ENCODE peak calls at places on chromosomes 2 and 18, in eight cellular contexts. One of them, this sample, is unnamed.

GRCh38 chr2:113012436-113013335 is 7.4 kb downstream of the IL36A start:
- DNase-seq in HTR-8/SVneo: no peak
- DNase-seq in brain microvascular endothelial cell: peak
- DNase-seq in activated T-helper 1 cell treated with Interleukin-2 at 50 U/mL for 16 hours: no peak
- DNase-seq in bronchial epithelial cell: peak
- DNase-seq in AG04450: no peak
- DNase-seq in HAP-1: no peak
- DNase-seq in left cardiac atrium: no peak
- DNase-seq in this sample: peak

GRCh38 chr2:95278637-95279225 is 4.5 kb downstream of the PROM2 start:
- DNase-seq in bronchial epithelial cell: no peak
- DNase-seq in left cardiac atrium: no peak
- DNase-seq in HTR-8/SVneo: no peak
- DNase-seq in brain microvascular endothelial cell: no peak
- DNase-seq in activated T-helper 1 cell treated with Interleukin-2 at 50 U/mL for 16 hours: no peak
- DNase-seq in HAP-1: no peak
- DNase-seq in AG04450: no peak
- DNase-seq in this sample: no peak

GRCh38 chr18:79936641-79937040 is 14.8 kb downstream of the SLC66A2 start:
- DNase-seq in AG04450: no peak
- DNase-seq in bronchial epithelial cell: no peak
- DNase-seq in left cardiac atrium: no peak
- DNase-seq in HTR-8/SVneo: no peak
- DNase-seq in brain microvascular endothelial cell: no peak
- DNase-seq in activated T-helper 1 cell treated with Interleukin-2 at 50 U/mL for 16 hours: no peak
- DNase-seq in HAP-1: no peak
- DNase-seq in this sample: no peak

GRCh38 chr18:54742654-54743053 is 85.6 kb upstream of the RAB27B start:
- DNase-seq in AG04450: peak
- DNase-seq in HAP-1: peak
- DNase-seq in activated T-helper 1 cell treated with Interleukin-2 at 50 U/mL for 16 hours: no peak
- DNase-seq in bronchial epithelial cell: peak
- DNase-seq in HTR-8/SVneo: no peak
- DNase-seq in brain microvascular endothelial cell: peak
- DNase-seq in left cardiac atrium: peak
- DNase-seq in this sample: peak

GRCh38 chr2:102082591-102083586 is 59.7 kb upstream of the IL1R1 start:
- DNase-seq in brain microvascular endothelial cell: peak
- DNase-seq in activated T-helper 1 cell treated with Interleukin-2 at 50 U/mL for 16 hours: no peak
- DNase-seq in left cardiac atrium: peak
- DNase-seq in bronchial epithelial cell: peak
- DNase-seq in HAP-1: no peak
- DNase-seq in HTR-8/SVneo: no peak
- DNase-seq in AG04450: no peak
- DNase-seq in this sample: no peak

GRCh38 chr2:72041638-72042111 is 106.0 kb downstream of the CYP26B1 start:
- DNase-seq in brain microvascular endothelial cell: no peak
- DNase-seq in left cardiac atrium: no peak
- DNase-seq in AG04450: no peak
- DNase-seq in HAP-1: no peak
- DNase-seq in bronchial epithelial cell: peak
- DNase-seq in activated T-helper 1 cell treated with Interleukin-2 at 50 U/mL for 16 hours: no peak
- DNase-seq in HTR-8/SVneo: no peak
- DNase-seq in this sample: no peak

GRCh38 chr2:218180728-218181127 is 14.0 kb upstream of the CXCR1 start:
- DNase-seq in HAP-1: no peak
- DNase-seq in HTR-8/SVneo: no peak
- DNase-seq in left cardiac atrium: no peak
- DNase-seq in bronchial epithelial cell: no peak
- DNase-seq in activated T-helper 1 cell treated with Interleukin-2 at 50 U/mL for 16 hours: no peak
- DNase-seq in brain microvascular endothelial cell: no peak
- DNase-seq in AG04450: no peak
- DNase-seq in this sample: no peak

GRCh38 chr2:20674974-20675679 is 8.2 kb downstream of the GDF7 start:
- DNase-seq in HAP-1: no peak
- DNase-seq in brain microvascular endothelial cell: peak
- DNase-seq in bronchial epithelial cell: peak
- DNase-seq in left cardiac atrium: peak
- DNase-seq in activated T-helper 1 cell treated with Interleukin-2 at 50 U/mL for 16 hours: no peak
- DNase-seq in AG04450: peak
- DNase-seq in HTR-8/SVneo: peak
- DNase-seq in this sample: peak

GRCh38 chr2:36468463-36469266 is 113.1 kb downstream of the CRIM1 start:
- DNase-seq in activated T-helper 1 cell treated with Interleukin-2 at 50 U/mL for 16 hours: no peak
- DNase-seq in HTR-8/SVneo: no peak
- DNase-seq in left cardiac atrium: no peak
- DNase-seq in AG04450: no peak
- DNase-seq in bronchial epithelial cell: peak
- DNase-seq in brain microvascular endothelial cell: peak
- DNase-seq in HAP-1: no peak
- DNase-seq in this sample: no peak

GRCh38 chr2:66683068-66683467 is 248.1 kb downstream of the MEIS1 start:
- DNase-seq in HAP-1: no peak
- DNase-seq in activated T-helper 1 cell treated with Interleukin-2 at 50 U/mL for 16 hours: no peak
- DNase-seq in brain microvascular endothelial cell: no peak
- DNase-seq in HTR-8/SVneo: no peak
- DNase-seq in left cardiac atrium: no peak
- DNase-seq in AG04450: no peak
- DNase-seq in bronchial epithelial cell: no peak
- DNase-seq in this sample: no peak

GRCh38 chr2:108630567-108631405 is 88.5 kb upstream of the RANBP2 start:
- DNase-seq in bronchial epithelial cell: peak
- DNase-seq in AG04450: no peak
- DNase-seq in brain microvascular endothelial cell: no peak
- DNase-seq in HAP-1: no peak
- DNase-seq in activated T-helper 1 cell treated with Interleukin-2 at 50 U/mL for 16 hours: no peak
- DNase-seq in HTR-8/SVneo: no peak
- DNase-seq in left cardiac atrium: no peak
- DNase-seq in this sample: no peak

GRCh38 chr2:100857915-100858314 is 38.0 kb downstream of the NPAS2 start:
- DNase-seq in brain microvascular endothelial cell: peak
- DNase-seq in activated T-helper 1 cell treated with Interleukin-2 at 50 U/mL for 16 hours: no peak
- DNase-seq in bronchial epithelial cell: peak
- DNase-seq in HAP-1: no peak
- DNase-seq in AG04450: peak
- DNase-seq in HTR-8/SVneo: no peak
- DNase-seq in left cardiac atrium: no peak
- DNase-seq in this sample: peak

GRCh38 chr2:905091-905832 is 45.4 kb upstream of the SNTG2 start:
- DNase-seq in left cardiac atrium: no peak
- DNase-seq in HTR-8/SVneo: no peak
- DNase-seq in HAP-1: no peak
- DNase-seq in bronchial epithelial cell: no peak
- DNase-seq in brain microvascular endothelial cell: no peak
- DNase-seq in AG04450: no peak
- DNase-seq in activated T-helper 1 cell treated with Interleukin-2 at 50 U/mL for 16 hours: no peak
- DNase-seq in this sample: no peak

GRCh38 chr2:196983934-196984333 is 57.4 kb upstream of the PGAP1 start:
- DNase-seq in HTR-8/SVneo: no peak
- DNase-seq in left cardiac atrium: no peak
- DNase-seq in brain microvascular endothelial cell: no peak
- DNase-seq in AG04450: no peak
- DNase-seq in HAP-1: no peak
- DNase-seq in activated T-helper 1 cell treated with Interleukin-2 at 50 U/mL for 16 hours: no peak
- DNase-seq in bronchial epithelial cell: peak
- DNase-seq in this sample: no peak

GRCh38 chr2:150919899-150920298 is 341.8 kb downstream of the RBM43 start:
- DNase-seq in HAP-1: no peak
- DNase-seq in AG04450: no peak
- DNase-seq in left cardiac atrium: no peak
- DNase-seq in activated T-helper 1 cell treated with Interleukin-2 at 50 U/mL for 16 hours: no peak
- DNase-seq in HTR-8/SVneo: no peak
- DNase-seq in bronchial epithelial cell: no peak
- DNase-seq in brain microvascular endothelial cell: peak
- DNase-seq in this sample: no peak

GRCh38 chr2:213317929-213318328 is 33.7 kb downstream of the SPAG16 start:
- DNase-seq in HTR-8/SVneo: no peak
- DNase-seq in left cardiac atrium: no peak
- DNase-seq in bronchial epithelial cell: peak
- DNase-seq in AG04450: peak
- DNase-seq in brain microvascular endothelial cell: peak
- DNase-seq in activated T-helper 1 cell treated with Interleukin-2 at 50 U/mL for 16 hours: no peak
- DNase-seq in HAP-1: no peak
- DNase-seq in this sample: no peak

GRCh38 chr2:231512222-231512621 is 18.0 kb downstream of the NMUR1 start:
- DNase-seq in bronchial epithelial cell: no peak
- DNase-seq in brain microvascular endothelial cell: peak
- DNase-seq in AG04450: no peak
- DNase-seq in left cardiac atrium: no peak
- DNase-seq in HAP-1: peak
- DNase-seq in activated T-helper 1 cell treated with Interleukin-2 at 50 U/mL for 16 hours: no peak
- DNase-seq in HTR-8/SVneo: no peak
- DNase-seq in this sample: no peak

GRCh38 chr2:195674491-195675226 is 17.6 kb downstream of the SLC39A10 start:
- DNase-seq in activated T-helper 1 cell treated with Interleukin-2 at 50 U/mL for 16 hours: no peak
- DNase-seq in bronchial epithelial cell: peak
- DNase-seq in AG04450: peak
- DNase-seq in HTR-8/SVneo: no peak
- DNase-seq in left cardiac atrium: no peak
- DNase-seq in HAP-1: no peak
- DNase-seq in brain microvascular endothelial cell: peak
- DNase-seq in this sample: no peak

GRCh38 chr2:12110074-12110473 is 363.6 kb downstream of the LPIN1 start:
- DNase-seq in HAP-1: no peak
- DNase-seq in bronchial epithelial cell: no peak
- DNase-seq in activated T-helper 1 cell treated with Interleukin-2 at 50 U/mL for 16 hours: no peak
- DNase-seq in brain microvascular endothelial cell: no peak
- DNase-seq in left cardiac atrium: no peak
- DNase-seq in AG04450: no peak
- DNase-seq in HTR-8/SVneo: no peak
- DNase-seq in this sample: no peak

GRCh38 chr2:30708491-30709290 is 98.6 kb downstream of the CAPN13 start:
- DNase-seq in HTR-8/SVneo: no peak
- DNase-seq in HAP-1: no peak
- DNase-seq in brain microvascular endothelial cell: peak
- DNase-seq in activated T-helper 1 cell treated with Interleukin-2 at 50 U/mL for 16 hours: no peak
- DNase-seq in left cardiac atrium: no peak
- DNase-seq in AG04450: no peak
- DNase-seq in bronchial epithelial cell: no peak
- DNase-seq in this sample: peak

GRCh38 chr2:70069049-70069448 is 18.2 kb upstream of the PCBP1 start:
- DNase-seq in HTR-8/SVneo: no peak
- DNase-seq in AG04450: no peak
- DNase-seq in brain microvascular endothelial cell: no peak
- DNase-seq in left cardiac atrium: no peak
- DNase-seq in bronchial epithelial cell: peak
- DNase-seq in activated T-helper 1 cell treated with Interleukin-2 at 50 U/mL for 16 hours: peak
- DNase-seq in HAP-1: no peak
- DNase-seq in this sample: no peak

GRCh38 chr2:241130316-241130715 is 19.0 kb downstream of the PASK start:
- DNase-seq in brain microvascular endothelial cell: no peak
- DNase-seq in activated T-helper 1 cell treated with Interleukin-2 at 50 U/mL for 16 hours: no peak
- DNase-seq in left cardiac atrium: no peak
- DNase-seq in HTR-8/SVneo: no peak
- DNase-seq in AG04450: no peak
- DNase-seq in HAP-1: no peak
- DNase-seq in bronchial epithelial cell: no peak
- DNase-seq in this sample: no peak

GRCh38 chr2:208033701-208034502 is 8.6 kb upstream of the PLEKHM3 start:
- DNase-seq in left cardiac atrium: no peak
- DNase-seq in brain microvascular endothelial cell: no peak
- DNase-seq in HTR-8/SVneo: no peak
- DNase-seq in HAP-1: peak
- DNase-seq in bronchial epithelial cell: peak
- DNase-seq in AG04450: no peak
- DNase-seq in activated T-helper 1 cell treated with Interleukin-2 at 50 U/mL for 16 hours: no peak
- DNase-seq in this sample: no peak

GRCh38 chr18:6401687-6402086 is 13.0 kb downstream of the L3MBTL4 start:
- DNase-seq in left cardiac atrium: no peak
- DNase-seq in activated T-helper 1 cell treated with Interleukin-2 at 50 U/mL for 16 hours: no peak
- DNase-seq in bronchial epithelial cell: no peak
- DNase-seq in HAP-1: no peak
- DNase-seq in HTR-8/SVneo: no peak
- DNase-seq in brain microvascular endothelial cell: no peak
- DNase-seq in AG04450: no peak
- DNase-seq in this sample: no peak

GRCh38 chr2:111983478-111984212 is 71.4 kb upstream of the TMEM87B start:
- DNase-seq in HAP-1: no peak
- DNase-seq in activated T-helper 1 cell treated with Interleukin-2 at 50 U/mL for 16 hours: no peak
- DNase-seq in bronchial epithelial cell: no peak
- DNase-seq in HTR-8/SVneo: no peak
- DNase-seq in brain microvascular endothelial cell: no peak
- DNase-seq in left cardiac atrium: no peak
- DNase-seq in AG04450: no peak
- DNase-seq in this sample: no peak

GRCh38 chr2:51813245-51813644 is 781.3 kb upstream of the NRXN1 start:
- DNase-seq in activated T-helper 1 cell treated with Interleukin-2 at 50 U/mL for 16 hours: no peak
- DNase-seq in brain microvascular endothelial cell: no peak
- DNase-seq in HTR-8/SVneo: peak
- DNase-seq in HAP-1: no peak
- DNase-seq in left cardiac atrium: no peak
- DNase-seq in AG04450: peak
- DNase-seq in bronchial epithelial cell: peak
- DNase-seq in this sample: no peak

GRCh38 chr2:136582631-136583205 is 182.6 kb upstream of the THSD7B start:
- DNase-seq in left cardiac atrium: peak
- DNase-seq in bronchial epithelial cell: peak
- DNase-seq in activated T-helper 1 cell treated with Interleukin-2 at 50 U/mL for 16 hours: no peak
- DNase-seq in brain microvascular endothelial cell: peak
- DNase-seq in HAP-1: peak
- DNase-seq in HTR-8/SVneo: peak
- DNase-seq in AG04450: no peak
- DNase-seq in this sample: no peak

GRCh38 chr18:13530879-13531387 is 195.4 kb downstream of the FAM210A start:
- DNase-seq in HTR-8/SVneo: peak
- DNase-seq in AG04450: no peak
- DNase-seq in brain microvascular endothelial cell: peak
- DNase-seq in activated T-helper 1 cell treated with Interleukin-2 at 50 U/mL for 16 hours: no peak
- DNase-seq in bronchial epithelial cell: peak
- DNase-seq in HAP-1: no peak
- DNase-seq in left cardiac atrium: peak
- DNase-seq in this sample: peak